ENCODE peak calls at places on chromosome 17, in nine cellular contexts. G, A, P, W, V, U, T, K and X are unnamed samples.

GRCh38 chr17:67718325-67718941 is 697 bp downstream of the NOL11 start:
- DNase-seq in K (peak; percentile 28), P (no peak), V (peak; percentile 10), G (no peak), U (peak; percentile 56), T (no peak), A (peak; percentile 20), W (peak; percentile 14), X (peak; percentile 42)

GRCh38 chr17:39599665-39600468 is 7.9 kb downstream of the NEUROD2 start:
- DNase-seq in T (no peak), V (no peak), A (no peak), W (no peak), G (no peak), P (no peak), K (no peak), U (no peak), X (no peak)

GRCh38 chr17:58330997-58331814 is 2.6 kb upstream of the TSPOAP1 start:
- DNase-seq in K (no peak), T (peak; percentile 81), U (no peak), G (peak; percentile 30), A (no peak), P (no peak), V (peak; percentile 83), W (no peak), X (no peak)

GRCh38 chr17:44108440-44109311 is 14.8 kb downstream of the HDAC5 start:
- DNase-seq in V (no peak), K (peak; percentile 95), A (no peak), W (no peak), P (no peak), T (no peak), G (peak; percentile 91), U (no peak), X (no peak)

GRCh38 chr17:17679748-17680147 is 1.5 kb upstream of the RAI1 start:
- DNase-seq in W (no peak), K (no peak), T (no peak), V (no peak), A (no peak), U (no peak), G (no peak), P (no peak), X (no peak)

GRCh38 chr17:76088868-76089576 is 10.0 kb downstream of the ZACN start:
- DNase-seq in W (no peak), U (no peak), T (no peak), A (no peak), V (no peak), G (no peak), P (no peak), K (no peak), X (no peak)

GRCh38 chr17:75937652-75938051 is 3.2 kb downstream of the FBF1 start:
- DNase-seq in U (no peak), W (no peak), K (no peak), A (no peak), P (no peak), V (no peak), T (no peak), G (no peak), X (no peak)

GRCh38 chr17:60577147-60577925 is 22.7 kb upstream of the PPM1D start:
- DNase-seq in U (no peak), T (no peak), V (no peak), W (no peak), P (no peak), A (no peak), K (peak; percentile 63), G (peak; percentile 68), X (peak; percentile 28)

GRCh38 chr17:17500999-17501605 is 4.9 kb upstream of the RASD1 start:
- DNase-seq in T (no peak), K (peak; percentile 31), G (no peak), P (no peak), A (no peak), U (no peak), V (peak; percentile 24), W (no peak), X (no peak)

GRCh38 chr17:68318103-68318991 is 27.1 kb downstream of the ARSG start:
- DNase-seq in T (no peak), A (no peak), G (no peak), P (no peak), W (no peak), V (no peak), K (peak; percentile 94), U (peak; percentile 48), X (no peak)

GRCh38 chr17:43129671-43130010 is 4.5 kb upstream of the BRCA1 start:
- DNase-seq in P (no peak), T (no peak), A (peak; percentile 12), W (no peak), K (no peak), V (peak; percentile 28), U (peak; percentile 35), G (no peak), X (no peak)

GRCh38 chr17:61644800-61645774 is 54.1 kb upstream of the NACA2 start:
- DNase-seq in V (no peak), K (no peak), G (no peak), T (no peak), P (no peak), A (no peak), U (no peak), W (no peak), X (no peak)

GRCh38 chr17:81558115-81558468 is 5.9 kb upstream of the FAAP100 start:
- DNase-seq in G (no peak), T (no peak), U (no peak), V (no peak), P (no peak), K (no peak), A (no peak), W (no peak), X (no peak)

GRCh38 chr17:81556863-81557262 is 4.7 kb upstream of the FAAP100 start:
- DNase-seq in K (no peak), U (no peak), G (no peak), A (no peak), T (no peak), P (no peak), W (no peak), V (no peak), X (no peak)

GRCh38 chr17:81557276-81558114 is 5.3 kb upstream of the FAAP100 start:
- DNase-seq in K (no peak), W (no peak), V (no peak), G (no peak), U (no peak), P (no peak), T (no peak), A (no peak), X (no peak)

GRCh38 chr17:81561494-81561885 is 9.3 kb upstream of the FAAP100 start:
- DNase-seq in A (no peak), K (peak; percentile 85), W (no peak), U (no peak), P (no peak), V (no peak), T (no peak), G (no peak), X (no peak)

GRCh38 chr17:81558941-81559806 is 7.0 kb upstream of the FAAP100 start:
- DNase-seq in P (no peak), A (no peak), U (no peak), V (no peak), K (peak; percentile 20), T (no peak), W (no peak), G (peak; percentile 29), X (no peak)
- TF ChIP-seq CTCF in P (peak; percentile 36), A (no peak), U (peak; percentile 23), V (peak; percentile 15), K (peak; percentile 39), T (no peak), W (no peak), G (no peak), X (no peak)

DNA sequence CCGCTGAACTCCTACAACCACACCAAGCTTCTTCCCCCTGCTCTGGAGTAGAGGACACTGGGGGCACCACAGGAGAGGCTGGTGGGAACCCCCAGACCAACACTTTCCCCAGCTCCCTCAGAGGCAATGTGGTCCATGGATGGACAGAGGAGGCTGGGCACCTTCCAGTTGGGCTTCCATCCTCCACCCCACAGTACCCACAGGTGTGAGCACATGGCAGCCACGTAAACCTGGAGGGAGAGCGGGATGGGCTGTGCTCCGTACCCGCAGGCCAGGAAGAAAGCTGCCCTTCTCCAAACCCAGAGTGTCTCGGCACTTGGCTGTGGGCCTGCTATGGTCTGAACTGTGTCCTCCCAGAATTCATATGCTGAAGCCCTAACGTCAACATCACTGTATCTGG is 1.7 kb downstream of the SGSH start:
- DNase-seq in V (no peak), K (no peak), W (no peak), T (no peak), P (no peak), A (no peak), U (no peak), G (no peak), X (no peak)
- TF ChIP-seq CTCF in V (no peak), K (no peak), W (no peak), T (no peak), P (no peak), A (no peak), U (no peak), G (no peak), X (no peak)

DNA sequence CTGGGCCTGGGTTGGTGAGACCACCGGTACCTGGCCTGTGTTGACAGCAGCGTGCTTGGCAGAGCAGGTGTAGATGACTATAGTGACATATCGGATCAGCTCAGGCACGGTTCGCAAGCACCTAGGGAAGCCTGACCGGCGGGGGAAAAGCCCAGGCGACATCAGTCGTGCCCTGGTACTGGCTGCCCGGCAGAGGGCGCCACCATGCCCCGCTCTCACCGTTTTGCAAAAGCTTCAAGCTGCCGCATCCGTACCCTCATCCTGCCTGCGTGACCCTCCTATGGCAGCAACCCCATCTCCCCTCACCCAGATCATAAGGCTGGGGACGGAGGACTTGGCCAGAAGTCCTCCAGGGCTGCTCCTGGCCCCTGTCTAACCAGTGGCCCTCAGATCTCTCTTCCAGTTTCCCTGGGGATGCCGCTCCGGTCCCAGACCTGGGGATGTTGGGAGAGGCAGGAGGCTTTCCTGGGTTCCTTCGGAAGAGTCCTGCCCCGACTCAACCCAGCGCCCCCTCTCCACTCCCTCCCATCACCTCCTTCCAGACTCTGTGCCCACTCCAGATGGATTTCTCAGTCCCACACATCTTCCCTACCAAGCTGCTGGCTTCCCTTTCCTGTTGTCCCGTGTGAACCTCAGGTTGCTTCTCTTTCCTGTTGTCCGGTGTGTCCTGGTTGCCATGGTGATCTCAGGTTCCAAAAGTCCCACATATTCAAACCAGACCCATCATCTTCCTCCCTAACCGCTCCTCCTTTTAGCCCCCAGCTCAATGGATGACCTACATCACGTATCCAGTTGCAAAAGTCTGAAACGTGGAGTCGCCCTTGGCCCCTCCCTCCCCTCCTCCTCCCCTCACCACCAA is 13.7 kb downstream of the ALOX12B start:
- DNase-seq in G (peak; percentile 63), U (peak; percentile 62), V (peak; percentile 83), A (no peak), K (peak; percentile 69), T (peak; percentile 91), P (peak; percentile 84), W (peak; percentile 69), X (peak; percentile 91)
- TF ChIP-seq CTCF in G (peak; percentile 66), U (peak; percentile 95), V (peak; percentile 92), A (peak; percentile 93), K (peak; percentile 97), T (peak; percentile 89), P (peak; percentile 94), W (peak; percentile 95), X (peak; percentile 96)

DNA sequence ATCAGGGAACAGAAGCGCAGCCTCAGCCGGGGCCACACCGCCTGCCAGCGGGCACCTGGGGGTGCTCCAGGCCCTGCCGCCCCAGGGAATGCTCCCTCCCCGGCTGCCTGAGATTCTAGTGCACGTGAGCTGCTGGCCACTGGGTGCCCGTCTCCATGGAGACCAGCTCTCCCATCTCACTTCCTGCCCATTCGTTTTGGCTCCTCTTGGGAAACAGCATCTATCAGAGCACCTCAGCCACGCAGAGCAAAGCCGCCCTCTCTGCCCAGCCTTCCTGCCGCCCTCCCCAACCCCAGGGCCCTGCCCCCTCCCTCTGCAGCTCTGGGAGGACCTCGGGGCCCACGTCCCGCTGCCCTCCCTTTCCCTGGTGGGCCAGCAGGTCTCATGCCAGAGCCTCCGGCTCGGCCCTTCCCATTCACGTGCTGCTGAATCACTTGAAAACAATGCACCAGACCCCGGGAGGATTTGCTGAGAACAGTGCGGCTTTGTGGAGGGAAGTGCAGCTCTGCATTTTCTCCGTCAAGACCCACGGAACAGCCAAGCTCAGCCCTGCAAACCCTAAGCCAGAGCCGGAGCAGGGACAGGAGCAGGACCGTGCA is 19.4 kb downstream of the CEP295NL start:
- DNase-seq in P (peak; percentile 60), K (peak; percentile 96), T (no peak), G (peak; percentile 93), A (peak; percentile 37), U (peak; percentile 80), W (peak; percentile 25), V (no peak), X (no peak)
- TF ChIP-seq CTCF in P (no peak), K (no peak), T (no peak), G (no peak), A (peak; percentile 14), U (peak; percentile 14), W (no peak), V (no peak), X (no peak)